ENCODE peak calls at places on chromosomes 16 and 17, in ten cellular contexts. R, I, G, M, O, V, D, N, P and K are unnamed samples.

GRCh38 chr17:39738568-39738901 is 797 bp downstream of the GRB7 start:
- DNase-seq in P (no peak), G (no peak), D (no peak), V (no peak), O (no peak), R (no peak), I (no peak), N (no peak), M (no peak), K (peak; percentile 79)

GRCh38 chr16:4176794-4177438 is 60.7 kb upstream of the ADCY9 start:
- DNase-seq in R (no peak), I (peak; percentile 57), O (no peak), P (peak; percentile 26), G (peak; percentile 49), N (no peak), M (peak; percentile 43), D (no peak), V (peak; percentile 91), K (peak; percentile 34)

GRCh38 chr16:57803413-57803990 is 1.2 kb upstream of the KIFC3 start:
- DNase-seq in G (peak; percentile 44), R (no peak), P (no peak), O (peak; percentile 77), D (peak; percentile 52), M (no peak), N (no peak), V (no peak), I (no peak), K (no peak)

GRCh38 chr17:260031-260791 is 78.8 kb upstream of the DOC2B start:
- DNase-seq in V (no peak), R (no peak), D (peak; percentile 20), M (no peak), I (no peak), O (no peak), G (no peak), N (no peak), P (no peak), K (peak; percentile 34)

GRCh38 chr17:47317119-47317518 is 6.6 kb upstream of the EFCAB13 start:
- DNase-seq in O (no peak), N (no peak), G (peak; percentile 96), V (peak; percentile 81), I (peak; percentile 73), P (peak; percentile 36), D (no peak), R (peak; percentile 74), M (no peak), K (no peak)

GRCh38 chr17:8741771-8742170 is 2.9 kb downstream of the CCDC42 start:
- DNase-seq in G (no peak), R (no peak), P (no peak), I (no peak), M (no peak), O (no peak), N (no peak), V (no peak), D (no peak), K (no peak)

GRCh38 chr17:55264273-55264639 is 504 bp upstream of the HLF start:
- DNase-seq in D (no peak), R (no peak), G (no peak), I (no peak), N (no peak), O (no peak), V (no peak), P (no peak), M (no peak), K (no peak)

GRCh38 chr16:57536306-57537193 is at the start of gene CCDC102A:
- DNase-seq in O (peak; percentile 64), D (peak; percentile 49), I (peak; percentile 30), R (no peak), V (peak; percentile 60), G (no peak), P (peak; percentile 38), M (peak; percentile 58), N (no peak), K (peak; percentile 27)

GRCh38 chr17:2853111-2853721 is 57.0 kb downstream of the RAP1GAP2 start:
- DNase-seq in I (peak; percentile 33), V (peak; percentile 76), O (peak; percentile 43), D (peak; percentile 58), M (peak; percentile 24), G (peak; percentile 15), P (no peak), R (peak; percentile 45), N (no peak), K (peak; percentile 30)

DNA sequence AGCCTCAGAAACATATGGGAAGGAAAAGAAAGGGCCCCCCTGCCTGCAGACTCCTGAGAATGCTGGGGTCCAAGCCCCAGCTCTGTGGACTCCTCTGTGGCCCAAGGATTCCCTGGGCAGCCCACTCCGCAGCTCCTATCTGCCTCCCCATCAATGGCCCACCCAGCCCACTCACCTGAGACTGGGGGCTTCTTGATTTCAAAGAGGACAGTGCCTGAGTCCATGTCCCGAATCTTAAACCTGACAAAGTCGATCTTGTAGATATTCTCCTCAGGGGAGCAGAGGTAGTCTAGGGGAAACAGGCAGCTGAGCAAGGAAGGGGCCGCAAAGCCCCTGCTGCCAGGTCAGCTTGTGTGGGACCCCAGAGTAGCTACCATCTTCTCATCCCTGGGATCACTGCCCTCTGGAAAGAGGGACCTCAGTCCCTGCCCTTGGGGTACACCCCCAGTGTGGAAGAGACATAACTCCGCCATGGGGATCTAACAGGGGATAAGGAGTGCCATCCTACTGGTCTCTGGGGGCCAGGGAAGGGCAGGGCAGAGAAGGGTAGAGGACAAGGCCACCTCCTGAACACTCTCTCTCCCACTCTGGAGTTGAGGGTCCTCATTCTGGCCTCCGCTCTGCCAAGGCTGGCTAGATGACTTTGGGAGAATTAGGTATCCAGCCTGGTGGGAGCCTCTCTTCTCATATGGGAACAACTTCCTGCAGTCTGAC is 3.9 kb downstream of the UNC119 start:
- DNase-seq in P (no peak), I (no peak), G (no peak), R (no peak), O (no peak), D (no peak), V (no peak), N (no peak), M (no peak), K (no peak)
- H3K4me3 ChIP-seq in P (no peak overlapping the region), I (no peak overlapping the region), G (no peak overlapping the region), R (no peak overlapping the region), O (no peak overlapping the region), D (no peak overlapping the region), V (no peak overlapping the region), N (no peak overlapping the region), M (no peak overlapping the region), K (no peak overlapping the region)

DNA sequence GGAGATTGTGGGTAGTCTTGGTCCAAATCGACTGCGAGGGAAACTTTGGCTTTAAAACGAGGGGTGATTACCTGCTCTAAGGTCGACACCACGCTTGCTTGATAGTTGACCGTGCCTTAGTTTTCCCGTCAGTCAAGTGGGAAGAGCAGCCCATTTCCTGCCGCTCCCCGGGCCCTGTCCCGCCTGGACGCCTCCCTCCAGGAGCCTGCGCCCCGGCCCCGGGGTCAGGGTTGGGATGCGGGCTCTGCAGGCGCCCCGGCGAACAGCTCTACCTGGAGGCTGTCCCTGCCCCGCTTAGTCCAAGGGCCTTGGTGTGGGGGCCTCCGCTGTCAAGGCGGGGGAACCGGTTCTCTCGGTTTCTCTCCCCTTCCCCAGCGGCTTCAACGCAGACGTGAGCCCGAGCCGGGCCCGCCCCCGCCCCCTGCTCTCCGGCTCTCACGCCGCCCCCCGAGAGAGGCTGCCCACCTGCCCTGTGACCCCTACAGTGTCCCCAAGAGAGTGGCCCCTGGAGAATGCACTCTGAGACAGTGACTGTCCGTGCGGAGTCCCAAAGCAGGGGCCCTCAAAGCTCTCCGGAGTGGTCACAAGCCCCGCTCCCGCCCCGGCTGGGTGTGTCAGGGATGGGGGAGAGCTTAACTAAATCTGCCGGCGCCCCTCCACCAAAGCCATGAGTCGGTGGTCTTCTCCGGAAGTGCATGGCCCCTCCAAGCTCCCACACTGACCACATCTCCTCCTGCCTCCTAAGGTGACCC is 117.4 kb upstream of the SMURF2 start:
- DNase-seq in I (no peak), D (peak; percentile 63), R (no peak), P (no peak), V (no peak), N (no peak), G (no peak), O (no peak), M (no peak), K (no peak)
- H3K4me3 ChIP-seq in I (no peak overlapping the region), D (peak overlapping the region; percentile 66), R (peak overlapping the region; percentile 43), P (no peak overlapping the region), V (no peak overlapping the region), N (no peak overlapping the region), G (no peak overlapping the region), O (peak overlapping the region; percentile 28), M (no peak overlapping the region), K (peak overlapping the region; percentile 57)

GRCh38 chr17:45371414-45372324 is 54.8 kb upstream of the MAP3K14 start:
- DNase-seq in M (peak; percentile 99), D (peak; percentile 89), G (peak; percentile 95), N (peak; percentile 94), O (peak; percentile 91), P (peak; percentile 98), V (peak; percentile 98), R (peak; percentile 61), I (peak; percentile 98), K (peak; percentile 88)
- H3K4me3 ChIP-seq in M (peak overlapping the region; percentile 4), D (peak overlapping the region; percentile 35), G (peak overlapping the region; percentile 32), N (no peak overlapping the region), O (no peak overlapping the region), P (no peak overlapping the region), V (peak overlapping the region; percentile 60), R (peak overlapping the region; percentile 36), I (peak overlapping the region; percentile 30), K (peak overlapping the region; percentile 42)

GRCh38 chr17:81578038-81578441 is 25.9 kb upstream of the FAAP100 start:
- DNase-seq in O (no peak), D (no peak), N (no peak), V (peak; percentile 54), R (no peak), G (peak; percentile 28), M (no peak), P (no peak), I (peak; percentile 38), K (no peak)
- H3K4me3 ChIP-seq in O (no peak overlapping the region), D (no peak overlapping the region), N (no peak overlapping the region), V (no peak overlapping the region), R (no peak overlapping the region), G (no peak overlapping the region), M (no peak overlapping the region), P (no peak overlapping the region), I (no peak overlapping the region), K (no peak overlapping the region)

DNA sequence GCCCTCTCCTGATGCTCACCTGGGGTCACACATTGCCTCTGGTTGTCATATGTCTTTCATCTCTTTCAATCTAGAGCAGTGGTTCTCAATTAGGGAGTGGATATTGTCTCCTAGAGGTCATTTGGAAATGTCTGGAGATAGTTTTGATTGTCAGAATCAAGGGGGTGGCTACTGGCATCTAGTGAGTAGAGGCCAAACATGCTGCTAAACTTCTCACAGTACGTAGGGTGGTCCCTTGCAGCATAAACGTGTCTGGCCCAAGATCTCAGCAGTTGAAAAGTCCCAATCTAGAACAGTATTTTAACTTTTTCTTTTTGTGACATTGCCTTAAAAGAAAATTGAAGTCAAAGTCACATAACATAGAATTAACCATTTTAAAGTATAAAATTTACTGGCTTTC is 30.5 kb upstream of the SLC5A10 start:
- DNase-seq in I (no peak), O (no peak), V (no peak), P (no peak), D (no peak), G (no peak), M (no peak), N (no peak), R (no peak), K (no peak)
- H3K4me3 ChIP-seq in I (no peak overlapping the region), O (no peak overlapping the region), V (no peak overlapping the region), P (no peak overlapping the region), D (no peak overlapping the region), G (no peak overlapping the region), M (no peak overlapping the region), N (no peak overlapping the region), R (no peak overlapping the region), K (no peak overlapping the region)

GRCh38 chr17:4786516-4786915 is 352 bp upstream of the VMO1 start:
- DNase-seq in N (no peak), G (peak; percentile 43), M (no peak), O (no peak), I (peak; percentile 22), D (no peak), R (no peak), V (peak; percentile 21), P (no peak), K (no peak)
- H3K4me3 ChIP-seq in N (no peak overlapping the region), G (no peak overlapping the region), M (no peak overlapping the region), O (no peak overlapping the region), I (no peak overlapping the region), D (peak overlapping the region; percentile 34), R (peak overlapping the region; percentile 9), V (peak overlapping the region; percentile 64), P (no peak overlapping the region), K (peak overlapping the region; percentile 32)